ENCODE peak calls at places on chromosomes 3 and 15, in six cellular contexts. K is endothelial cell of umbilical vein, C is HepG2, M is transverse colon, B is K562, X is prostate gland. P is an unnamed sample.

GRCh38 chr15:65827065-65827464 is 35.0 kb upstream of the DENND4A start:
- DNase-seq in K (no peak), C (no peak), M (no peak), B (no peak), X (no peak), P (no peak)

GRCh38 chr15:80953001-80953952 is 36.3 kb downstream of the MESD start:
- DNase-seq in K (no peak), C (no peak), M (no peak), B (no peak), X (no peak), P (no peak)

GRCh38 chr3:58497074-58497473 is 5.2 kb downstream of the KCTD6 start:
- DNase-seq in K (no peak), C (no peak), M (no peak), B (no peak), X (no peak), P (no peak)

GRCh38 chr15:96276438-96277210 is 53.9 kb upstream of the NR2F2 start:
- DNase-seq in K (peak; percentile 40), C (no peak), M (no peak), B (no peak), X (no peak), P (no peak)

GRCh38 chr15:42324308-42324707 is 35.0 kb upstream of the CAPN3 start:
- DNase-seq in K (peak; percentile 9), C (no peak), M (no peak), B (no peak), X (no peak), P (no peak)

GRCh38 chr3:151491525-151491924 is 30.7 kb upstream of the IGSF10 start:
- DNase-seq in K (no peak), C (no peak), M (no peak), B (no peak), X (no peak), P (no peak)

GRCh38 chr3:62607287-62608029 is 234.1 kb upstream of the FEZF2 start:
- DNase-seq in K (peak; percentile 85), C (no peak), M (no peak), B (no peak), X (no peak), P (no peak)

GRCh38 chr3:52820741-52821140 is 9.7 kb downstream of the ITIH4 start:
- DNase-seq in K (peak; percentile 13), C (peak; percentile 51), M (no peak), B (peak; percentile 62), X (no peak), P (no peak)

GRCh38 chr15:89999676-90000174 is 1.4 kb upstream of the ZNF710 start:
- DNase-seq in K (no peak), C (no peak), M (peak; percentile 37), B (peak; percentile 22), X (no peak), P (no peak)

GRCh38 chr3:12627371-12627770 is 36.5 kb downstream of the RAF1 start:
- DNase-seq in K (no peak), C (no peak), M (no peak), B (no peak), X (no peak), P (no peak)
- H3K4me1 ChIP-seq in K (peaks cover 10% of the 10 kb centered on the region), C (peaks cover 25% of the 10 kb centered on the region), M (peaks cover 19% of the 10 kb centered on the region), B (peaks cover 51% of the 10 kb centered on the region), X (peaks cover 13% of the 10 kb centered on the region), P (peaks cover 86% of the 10 kb centered on the region)

GRCh38 chr3:48685603-48686511 is at the start of gene NCKIPSD:
- DNase-seq in K (peak; percentile 84), C (peak; percentile 71), M (peak; percentile 92), B (peak; percentile 91), X (peak; percentile 86), P (peak; percentile 98)
- TF ChIP-seq POLR2A in K (peak; percentile 95), C (peak; percentile 84), M (peak; percentile 68), B (peak; percentile 77), X (peak; percentile 81), P (peak; percentile 86)

GRCh38 chr3:112133606-112134334 is 722 bp upstream of the GCSAM start:
- DNase-seq in K (no peak), C (no peak), M (no peak), B (no peak), X (no peak), P (no peak)
- TF ChIP-seq POLR2AphosphoS5 in K (no peak), C (no peak), M (no peak), B (no peak), X (no peak), P (no peak)

DNA sequence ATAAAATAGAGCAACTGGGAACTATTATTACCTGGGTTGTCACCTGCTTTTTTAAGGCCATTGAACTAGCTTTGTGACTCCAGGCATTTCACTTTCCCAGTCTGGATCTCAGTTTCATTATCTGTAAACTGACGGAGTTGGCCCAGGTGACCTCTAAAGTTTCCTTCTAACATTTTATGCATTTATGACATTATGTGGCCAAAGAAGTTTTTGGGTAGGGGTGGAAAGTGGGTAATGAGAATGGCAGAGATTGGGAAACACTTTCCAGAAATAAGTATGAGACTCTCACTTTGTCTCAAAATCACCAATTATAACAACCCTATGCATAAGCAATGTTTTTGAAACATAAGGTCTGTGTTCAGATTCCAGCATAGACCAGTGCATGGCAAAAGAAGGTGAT is 99.1 kb upstream of the ARHGEF3 start:
- DNase-seq in K (no peak), C (no peak), M (no peak), B (no peak), X (no peak), P (no peak)
- H3K4me1 ChIP-seq in K (peaks cover 10% of the 10 kb centered on the region), C (no peaks in the 10 kb centered on the region), M (no peaks in the 10 kb centered on the region), B (no peaks in the 10 kb centered on the region), X (no peaks in the 10 kb centered on the region), P (no peaks in the 10 kb centered on the region)

GRCh38 chr3:183880121-183880520 is 4.6 kb downstream of the PARL start:
- DNase-seq in K (no peak), C (no peak), M (no peak), B (no peak), X (no peak), P (no peak)
- TF ChIP-seq POLR2A in K (no peak), C (no peak), M (no peak), B (no peak), X (no peak), P (no peak)

GRCh38 chr3:183046883-183047282 is 52.4 kb downstream of the MCCC1 start:
- DNase-seq in K (no peak), C (no peak), M (no peak), B (no peak), X (no peak), P (no peak)

GRCh38 chr3:183038764-183039163 is 58.4 kb upstream of the DCUN1D1 start:
- DNase-seq in K (no peak), C (no peak), M (no peak), B (no peak), X (no peak), P (no peak)

GRCh38 chr3:183044547-183045229 is 54.6 kb downstream of the MCCC1 start:
- DNase-seq in K (no peak), C (no peak), M (peak; percentile 52), B (no peak), X (no peak), P (no peak)
- TF ChIP-seq POLR2AphosphoS5 in K (no peak), C (no peak), M (no peak), B (no peak), X (no peak), P (no peak)